ENCODE peak calls at places on chromosome 16, in four cellular contexts. One of them, this sample, is unnamed.

GRCh38 chr16:62939687-62940086 is 903.4 kb upstream of the CDH8 start:
- DNase-seq in IMR-90: no peak
- DNase-seq in A549: no peak
- DNase-seq in K562: no peak
- DNase-seq in this sample: no peak

GRCh38 chr16:27838536-27839175 is 224.9 kb downstream of the GSG1L start:
- DNase-seq in IMR-90: no peak
- DNase-seq in A549: no peak
- DNase-seq in K562: no peak
- DNase-seq in this sample: no peak

GRCh38 chr16:77213542-77214108 is 14.4 kb downstream of the SYCE1L start:
- DNase-seq in IMR-90: peak
- DNase-seq in A549: peak
- DNase-seq in K562: no peak
- DNase-seq in this sample: no peak

GRCh38 chr16:12092347-12092882 is 115.9 kb downstream of the SNX29 start:
- DNase-seq in IMR-90: peak
- DNase-seq in A549: peak
- DNase-seq in K562: no peak
- DNase-seq in this sample: no peak

GRCh38 chr16:24075929-24076716 is 180.0 kb upstream of the CACNG3 start:
- DNase-seq in IMR-90: no peak
- DNase-seq in A549: no peak
- DNase-seq in K562: peak
- DNase-seq in this sample: peak

GRCh38 chr16:11024333-11025053 is 80.1 kb downstream of the CLEC16A start:
- DNase-seq in IMR-90: no peak
- DNase-seq in A549: peak
- DNase-seq in K562: no peak
- DNase-seq in this sample: no peak

GRCh38 chr16:57600048-57600835 is 28.2 kb upstream of the ADGRG1 start:
- DNase-seq in IMR-90: peak
- DNase-seq in A549: peak
- DNase-seq in K562: peak
- DNase-seq in this sample: no peak

GRCh38 chr16:84614075-84614474 is 3.8 kb downstream of the COTL1 start:
- DNase-seq in IMR-90: peak
- DNase-seq in A549: no peak
- DNase-seq in K562: no peak
- DNase-seq in this sample: no peak

GRCh38 chr16:48300391-48300856 is 53.1 kb upstream of the ABCC11 start:
- DNase-seq in IMR-90: peak
- DNase-seq in A549: peak
- DNase-seq in K562: no peak
- DNase-seq in this sample: no peak

DNA sequence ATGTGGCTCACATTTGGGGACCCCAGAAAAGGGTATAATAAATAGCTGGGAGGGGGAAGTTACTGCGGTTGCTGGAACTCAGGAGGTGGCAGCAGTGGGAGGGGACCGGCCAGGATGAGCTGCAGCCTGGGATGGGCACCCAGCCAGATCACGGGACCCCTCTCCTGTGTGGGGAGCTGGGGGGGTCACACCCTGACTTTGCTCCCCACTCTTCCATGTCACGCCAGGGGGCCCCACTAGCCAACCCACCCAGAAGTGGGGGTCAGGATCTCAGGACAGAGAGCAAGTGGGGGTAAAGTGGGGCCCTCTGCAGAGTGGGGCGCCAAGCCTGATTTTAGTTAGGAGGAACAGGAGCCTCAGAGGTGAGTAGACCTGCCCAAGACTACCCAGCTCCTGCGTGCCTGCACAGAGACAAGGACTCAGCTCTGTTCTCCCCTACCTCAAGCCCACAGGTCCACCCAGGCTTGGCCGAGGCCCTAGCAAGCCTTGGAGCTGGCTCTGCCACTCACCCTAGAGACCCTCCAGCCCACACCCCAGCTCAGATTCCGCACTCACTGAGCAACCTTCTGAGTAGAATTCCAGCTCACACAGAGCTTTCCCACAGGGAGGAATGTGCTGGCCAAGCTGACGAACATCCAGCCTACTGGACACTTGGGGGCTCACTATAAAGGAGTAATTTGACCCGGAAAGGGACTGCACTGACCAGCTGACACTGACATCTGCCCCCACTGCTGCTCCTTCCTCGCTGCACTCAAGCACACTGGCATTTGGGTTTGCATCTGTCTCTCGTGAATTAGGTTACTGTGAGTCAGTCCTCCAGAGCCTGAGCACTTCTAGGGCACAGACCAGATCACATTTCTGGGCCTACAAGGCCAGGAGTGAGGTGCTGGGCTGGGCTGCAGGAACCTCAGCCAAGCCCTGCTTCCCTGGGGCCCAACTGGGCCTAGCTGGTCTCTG is 310.1 kb downstream of the C16orf95 start:
- DNase-seq in IMR-90: peak
- DNase-seq in A549: no peak
- DNase-seq in K562: no peak
- DNase-seq in this sample: no peak
- TF ChIP-seq ELK1 in IMR-90: no peak
- TF ChIP-seq ELK1 in A549: no peak
- TF ChIP-seq ELK1 in K562: no peak
- TF ChIP-seq ELK1 in this sample: no peak

GRCh38 chr16:59612094-59612493 is 878.0 kb upstream of the GOT2 start:
- DNase-seq in IMR-90: no peak
- DNase-seq in A549: no peak
- DNase-seq in K562: no peak
- DNase-seq in this sample: no peak
- TF ChIP-seq RAD21 in IMR-90: no peak
- TF ChIP-seq RAD21 in A549: no peak
- TF ChIP-seq RAD21 in K562: no peak
- TF ChIP-seq RAD21 in this sample: no peak

DNA sequence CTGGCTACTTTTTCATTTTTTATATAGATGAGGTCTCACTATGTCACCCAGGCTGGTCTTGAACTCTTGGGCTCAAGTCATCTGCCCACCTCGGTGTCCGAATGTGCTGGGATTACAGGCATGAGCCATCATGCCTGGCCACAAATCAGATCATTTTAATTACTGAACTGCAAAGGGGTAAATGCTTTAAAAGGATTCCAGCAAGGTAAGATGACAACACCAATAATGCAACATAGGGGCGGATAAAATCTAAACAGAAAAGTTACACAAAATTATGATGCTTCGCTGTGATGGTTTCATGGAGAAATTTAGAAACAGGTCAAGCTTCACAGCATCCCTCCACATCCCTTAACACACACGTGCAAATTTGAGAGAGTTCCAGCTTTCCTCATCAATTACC is 32.3 kb downstream of the AXIN1 start:
- DNase-seq in IMR-90: no peak
- DNase-seq in A549: no peak
- DNase-seq in K562: no peak
- DNase-seq in this sample: no peak
- TF ChIP-seq ELK1 in IMR-90: no peak
- TF ChIP-seq ELK1 in A549: no peak
- TF ChIP-seq ELK1 in K562: no peak
- TF ChIP-seq ELK1 in this sample: no peak

DNA sequence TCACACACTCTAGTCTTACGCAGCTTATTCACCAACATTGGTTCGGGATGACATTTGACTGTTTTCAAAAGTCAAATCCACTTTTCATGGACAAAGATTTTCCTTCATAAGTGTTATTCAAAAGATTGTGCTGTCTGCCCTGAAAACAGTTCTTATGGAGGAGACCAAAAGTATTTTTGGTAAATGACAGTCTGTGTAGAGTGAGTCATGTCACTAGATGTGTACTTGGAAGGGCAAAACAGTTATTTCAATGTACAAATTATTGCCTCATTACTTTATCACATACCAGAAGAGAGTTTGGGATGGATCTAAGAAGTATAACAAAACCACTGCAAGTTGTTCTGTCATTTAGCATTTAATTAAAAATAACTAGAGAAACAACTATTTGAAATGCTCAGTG is 265.6 kb downstream of the CDH13 start:
- DNase-seq in IMR-90: no peak
- DNase-seq in A549: no peak
- DNase-seq in K562: no peak
- DNase-seq in this sample: no peak
- TF ChIP-seq RAD21 in IMR-90: no peak
- TF ChIP-seq RAD21 in A549: no peak
- TF ChIP-seq RAD21 in K562: no peak
- TF ChIP-seq RAD21 in this sample: no peak

GRCh38 chr16:30395155-30395991 is at the start of gene ZNF48:
- DNase-seq in IMR-90: peak
- DNase-seq in A549: peak
- DNase-seq in K562: peak
- DNase-seq in this sample: no peak
- TF ChIP-seq ELK1 in IMR-90: no peak
- TF ChIP-seq ELK1 in A549: no peak
- TF ChIP-seq ELK1 in K562: no peak
- TF ChIP-seq ELK1 in this sample: peak

GRCh38 chr16:88524973-88525662 is 45.1 kb upstream of the ZC3H18 start:
- DNase-seq in IMR-90: no peak
- DNase-seq in A549: no peak
- DNase-seq in K562: no peak
- DNase-seq in this sample: no peak
- TF ChIP-seq RAD21 in IMR-90: no peak
- TF ChIP-seq RAD21 in A549: no peak
- TF ChIP-seq RAD21 in K562: no peak
- TF ChIP-seq RAD21 in this sample: no peak

GRCh38 chr16:2483939-2484897 is 9.3 kb downstream of the TBC1D24 start:
- DNase-seq in IMR-90: no peak
- DNase-seq in A549: no peak
- DNase-seq in K562: no peak
- DNase-seq in this sample: no peak

GRCh38 chr16:2485811-2486507 is 11.0 kb downstream of the TBC1D24 start:
- DNase-seq in IMR-90: no peak
- DNase-seq in A549: no peak
- DNase-seq in K562: no peak
- DNase-seq in this sample: no peak

GRCh38 chr16:2483160-2483559 is 8.2 kb downstream of the TBC1D24 start:
- DNase-seq in IMR-90: peak
- DNase-seq in A549: no peak
- DNase-seq in K562: no peak
- DNase-seq in this sample: no peak

GRCh38 chr16:2486645-2487516 is 12.0 kb downstream of the TBC1D24 start:
- DNase-seq in IMR-90: peak
- DNase-seq in A549: no peak
- DNase-seq in K562: no peak
- DNase-seq in this sample: peak

GRCh38 chr16:2484898-2485508 is 10.1 kb downstream of the TBC1D24 start:
- DNase-seq in IMR-90: no peak
- DNase-seq in A549: no peak
- DNase-seq in K562: peak
- DNase-seq in this sample: no peak
- TF ChIP-seq ELK1 in IMR-90: no peak
- TF ChIP-seq ELK1 in A549: no peak
- TF ChIP-seq ELK1 in K562: no peak
- TF ChIP-seq ELK1 in this sample: no peak

DNA sequence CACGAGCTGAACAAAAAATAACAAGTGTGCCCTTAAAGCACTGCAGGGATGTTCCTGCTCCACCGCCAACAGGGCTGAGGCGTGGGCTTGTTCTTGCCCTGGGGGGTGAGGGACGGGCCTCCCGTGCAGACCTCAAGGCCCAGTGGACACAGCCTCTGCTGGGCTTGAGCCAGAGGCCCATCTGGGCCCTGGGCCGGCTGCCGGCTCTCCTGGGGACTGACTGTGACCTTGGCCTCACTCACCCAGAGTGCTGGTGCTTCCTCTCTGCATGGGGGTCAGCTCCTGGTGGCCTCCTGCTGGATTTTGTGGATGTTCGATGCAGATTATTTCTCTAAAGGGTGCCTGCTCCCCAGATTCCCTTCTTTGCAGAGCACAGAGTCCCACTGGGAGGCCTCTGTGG is 54.2 kb upstream of the CDR2 start:
- DNase-seq in IMR-90: no peak
- DNase-seq in A549: no peak
- DNase-seq in K562: no peak
- DNase-seq in this sample: no peak
- TF ChIP-seq RAD21 in IMR-90: no peak
- TF ChIP-seq RAD21 in A549: no peak
- TF ChIP-seq RAD21 in K562: no peak
- TF ChIP-seq RAD21 in this sample: no peak